ENCODE peak calls at places on chromosomes 5 and 9, in six cellular contexts. W is K562, J is H1, T is NT2/D1, P is GM12878, L is HCT116. G is an unnamed sample.

GRCh38 chr5:113106821-113107220 is 130.2 kb downstream of the DCP2 start:
- DNase-seq in W (no peak), J (no peak), T (no peak), P (no peak), L (no peak), G (peak)

GRCh38 chr9:111525056-111525977 is at the start of gene ZNF483:
- DNase-seq in W (peak), J (peak), T (peak), P (no peak), L (peak), G (peak)

GRCh38 chr9:98995059-98995665 is 51.5 kb downstream of the COL15A1 start:
- DNase-seq in W (no peak), J (no peak), T (no peak), P (no peak), L (no peak), G (no peak)

GRCh38 chr5:134088994-134089560 is 25.4 kb upstream of the TCF7 start:
- DNase-seq in W (no peak), J (no peak), T (no peak), P (no peak), L (no peak), G (no peak)

GRCh38 chr9:72443855-72444254 is 77.6 kb upstream of the TMC1 start:
- DNase-seq in W (no peak), J (no peak), T (no peak), P (peak), L (no peak), G (no peak)

GRCh38 chr5:97046270-97046982 is 96.0 kb downstream of the LIX1 start:
- DNase-seq in W (no peak), J (no peak), T (no peak), P (no peak), L (no peak), G (no peak)

GRCh38 chr5:82560966-82561365 is 282.8 kb upstream of the RPS23 start:
- DNase-seq in W (no peak), J (no peak), T (no peak), P (no peak), L (no peak), G (no peak)

GRCh38 chr5:65924366-65925093 is 1.8 kb upstream of the ERBIN start:
- DNase-seq in W (no peak), J (no peak), T (no peak), P (no peak), L (no peak), G (peak)

GRCh38 chr5:110008131-110008530 is 318.4 kb downstream of the MAN2A1 start:
- DNase-seq in W (no peak), J (no peak), T (no peak), P (no peak), L (no peak), G (no peak)

GRCh38 chr9:84264307-84264706 is 76.3 kb downstream of the SLC28A3 start:
- DNase-seq in W (no peak), J (no peak), T (no peak), P (no peak), L (no peak), G (no peak)

GRCh38 chr9:112705773-112706427 is 12.0 kb downstream of the INIP start:
- DNase-seq in W (no peak), J (no peak), T (peak), P (no peak), L (no peak), G (peak)

GRCh38 chr5:94375801-94376200 is 242.6 kb downstream of the KIAA0825 start:
- DNase-seq in W (no peak), J (no peak), T (no peak), P (no peak), L (no peak), G (no peak)

GRCh38 chr5:167696558-167697314 is 594.7 kb upstream of the WWC1 start:
- DNase-seq in W (no peak), J (no peak), T (no peak), P (no peak), L (no peak), G (no peak)

GRCh38 chr5:113061851-113062631 is 85.4 kb downstream of the DCP2 start:
- DNase-seq in W (no peak), J (no peak), T (no peak), P (no peak), L (no peak), G (no peak)

GRCh38 chr9:124261787-124262595 is 4.2 kb downstream of the NEK6 start:
- DNase-seq in W (no peak), J (no peak), T (no peak), P (no peak), L (no peak), G (no peak)

GRCh38 chr5:131382407-131383395 is 118.8 kb downstream of the CDC42SE2 start:
- DNase-seq in W (peak), J (no peak), T (peak), P (peak), L (peak), G (peak)

GRCh38 chr5:119346404-119346803 is 9.4 kb upstream of the TNFAIP8 start:
- DNase-seq in W (no peak), J (no peak), T (no peak), P (no peak), L (no peak), G (no peak)

GRCh38 chr5:103111458-103111857 is 8.5 kb downstream of the GIN1 start:
- DNase-seq in W (no peak), J (no peak), T (no peak), P (no peak), L (no peak), G (no peak)

GRCh38 chr5:60343102-60343501 is 356.9 kb downstream of the DEPDC1B start:
- DNase-seq in W (no peak), J (no peak), T (no peak), P (no peak), L (no peak), G (no peak)

GRCh38 chr5:31750215-31750614 is 111.3 kb downstream of the PDZD2 start:
- DNase-seq in W (no peak), J (no peak), T (no peak), P (no peak), L (no peak), G (no peak)

GRCh38 chr9:69179037-69179436 is 5.0 kb downstream of the TJP2 start:
- DNase-seq in W (no peak), J (no peak), T (no peak), P (no peak), L (no peak), G (no peak)

GRCh38 chr5:158968160-158968559 is 131.6 kb downstream of the EBF1 start:
- DNase-seq in W (no peak), J (no peak), T (no peak), P (no peak), L (no peak), G (no peak)

GRCh38 chr9:27276182-27277030 is 20.5 kb downstream of the EQTN start:
- DNase-seq in W (peak), J (no peak), T (peak), P (no peak), L (peak), G (peak)

GRCh38 chr5:132230871-132231270 is 3.2 kb upstream of the P4HA2 start:
- DNase-seq in W (no peak), J (no peak), T (no peak), P (no peak), L (no peak), G (no peak)

GRCh38 chr5:97043511-97043910 is 98.9 kb downstream of the LIX1 start:
- DNase-seq in W (no peak), J (no peak), T (no peak), P (no peak), L (no peak), G (no peak)

GRCh38 chr5:151123897-151124751 is 33.5 kb downstream of the ANXA6 start:
- DNase-seq in W (no peak), J (no peak), T (no peak), P (peak), L (no peak), G (no peak)

GRCh38 chr5:132315529-132316067 is 21.4 kb downstream of the SLC22A4 start:
- DNase-seq in W (peak), J (no peak), T (no peak), P (no peak), L (no peak), G (no peak)

GRCh38 chr5:146906803-146907202 is 28.2 kb upstream of the PPP2R2B start:
- DNase-seq in W (no peak), J (peak), T (peak), P (no peak), L (peak), G (no peak)

GRCh38 chr9:71608825-71609452 is 159.4 kb downstream of the CEMIP2 start:
- DNase-seq in W (no peak), J (peak), T (peak), P (no peak), L (no peak), G (peak)

GRCh38 chr5:178078197-178078995 is 34.9 kb upstream of the N4BP3 start:
- DNase-seq in W (no peak), J (no peak), T (no peak), P (no peak), L (no peak), G (no peak)

GRCh38 chr5:9947231-9947693 is 302.4 kb downstream of the ATPSCKMT start:
- DNase-seq in W (no peak), J (no peak), T (no peak), P (peak), L (no peak), G (no peak)

GRCh38 chr5:118791986-118792734 is 196.2 kb downstream of the DTWD2 start:
- DNase-seq in W (peak), J (no peak), T (peak), P (peak), L (peak), G (peak)

GRCh38 chr5:130222638-130223037 is 318.4 kb downstream of the CHSY3 start:
- DNase-seq in W (no peak), J (no peak), T (no peak), P (no peak), L (no peak), G (no peak)

GRCh38 chr5:138936-139335 is 47.0 kb downstream of the PLEKHG4B start:
- DNase-seq in W (no peak), J (no peak), T (no peak), P (no peak), L (no peak), G (no peak)
- TF ChIP-seq YY1 in W (no peak), J (no peak), T (no peak), P (no peak), L (no peak), G (no peak)

GRCh38 chr5:143924311-143924710 is 112.3 kb downstream of the HMHB1 start:
- DNase-seq in W (no peak), J (no peak), T (no peak), P (no peak), L (no peak), G (no peak)

GRCh38 chr5:143920772-143921171 is 108.8 kb downstream of the HMHB1 start:
- DNase-seq in W (no peak), J (no peak), T (no peak), P (no peak), L (no peak), G (no peak)

GRCh38 chr5:143923634-143924265 is 111.8 kb downstream of the HMHB1 start:
- DNase-seq in W (no peak), J (no peak), T (no peak), P (no peak), L (no peak), G (no peak)

GRCh38 chr5:143922718-143923117 is 110.8 kb downstream of the HMHB1 start:
- DNase-seq in W (no peak), J (no peak), T (no peak), P (no peak), L (no peak), G (no peak)

DNA sequence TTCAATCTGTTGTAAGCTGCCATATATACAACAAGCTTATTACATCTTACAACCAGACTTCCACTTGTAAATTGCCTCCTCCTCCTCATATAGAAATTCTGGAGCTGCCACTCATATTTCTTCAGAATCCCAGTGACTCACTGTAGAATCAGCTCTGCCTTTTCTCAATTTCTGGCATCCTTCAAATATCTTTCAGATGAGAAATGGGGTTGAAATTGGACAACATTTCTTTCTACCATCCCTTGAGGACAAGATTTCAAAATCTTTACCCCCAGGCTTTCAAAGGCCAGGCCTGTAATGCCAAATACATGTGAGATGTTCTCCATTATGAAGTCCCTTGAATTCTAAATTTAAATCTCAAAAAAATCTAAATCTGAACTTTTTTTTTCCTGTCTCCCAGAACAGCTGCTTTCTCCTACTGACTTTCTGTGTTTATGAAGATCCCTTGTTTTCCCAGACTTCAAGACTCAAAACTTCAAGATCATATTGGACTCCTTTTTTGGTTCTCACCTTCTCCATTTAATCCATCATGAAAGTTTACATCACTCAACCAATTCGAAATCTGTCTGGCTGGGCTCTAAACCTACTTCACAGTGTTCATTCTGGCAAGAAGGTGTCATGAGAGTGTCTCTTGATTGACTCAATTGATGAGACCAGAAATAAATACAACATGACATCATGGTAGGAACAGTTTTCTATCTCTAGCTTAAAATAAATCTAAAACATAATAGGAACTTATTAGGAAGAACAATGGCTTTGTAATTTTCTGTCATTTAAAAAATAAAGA is 109.8 kb downstream of the HMHB1 start:
- DNase-seq in W (no peak), J (no peak), T (no peak), P (no peak), L (no peak), G (no peak)
- TF ChIP-seq YY1 in W (no peak), J (no peak), T (no peak), P (no peak), L (no peak), G (no peak)

DNA sequence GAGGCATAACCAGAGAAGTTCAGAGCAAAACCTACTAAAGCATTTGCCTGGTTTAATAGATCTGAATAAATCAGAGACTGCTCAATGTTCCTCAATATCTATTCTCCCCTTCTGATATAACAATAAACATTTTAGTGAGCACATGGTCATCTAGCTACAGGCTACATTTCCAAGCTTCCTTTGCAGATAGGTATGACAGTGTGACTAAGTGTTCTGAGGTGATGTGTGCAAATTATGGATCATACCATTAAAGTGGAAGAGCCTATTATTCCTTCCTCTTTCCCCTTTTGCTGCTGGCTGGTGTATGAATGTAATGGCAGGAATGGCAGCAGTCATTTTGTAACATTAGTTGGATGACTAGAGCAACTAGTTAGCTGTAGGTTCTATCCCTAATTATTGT is 285.8 kb upstream of the RASA1 start:
- DNase-seq in W (no peak), J (no peak), T (no peak), P (no peak), L (no peak), G (no peak)
- TF ChIP-seq YY1 in W (no peak), J (no peak), T (no peak), P (no peak), L (no peak), G (no peak)

GRCh38 chr9:2939368-2939767 is 95.5 kb upstream of the PUM3 start:
- DNase-seq in W (no peak), J (no peak), T (no peak), P (no peak), L (no peak), G (no peak)

DNA sequence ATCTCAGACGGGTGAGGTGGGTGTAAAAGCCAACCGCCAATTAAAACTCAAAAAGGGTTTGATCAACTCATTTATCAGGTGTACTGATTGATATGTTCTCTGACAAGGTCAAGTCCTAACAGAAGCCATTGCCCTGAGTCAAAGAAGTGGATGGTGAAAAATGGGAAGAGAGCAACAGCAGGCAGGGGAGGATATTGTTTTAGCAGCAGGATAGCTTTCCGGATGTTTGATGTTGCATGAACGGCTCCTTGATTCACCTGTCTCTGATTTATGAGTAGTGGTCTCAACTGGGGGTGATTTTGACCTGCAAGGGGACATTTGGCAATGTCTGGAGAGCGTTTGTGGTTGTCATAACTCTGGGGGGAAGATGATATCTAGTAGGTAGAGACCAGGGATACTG is 99.1 kb upstream of the PUM3 start:
- DNase-seq in W (no peak), J (no peak), T (no peak), P (no peak), L (no peak), G (no peak)
- TF ChIP-seq YY1 in W (no peak), J (no peak), T (no peak), P (no peak), L (no peak), G (no peak)

DNA sequence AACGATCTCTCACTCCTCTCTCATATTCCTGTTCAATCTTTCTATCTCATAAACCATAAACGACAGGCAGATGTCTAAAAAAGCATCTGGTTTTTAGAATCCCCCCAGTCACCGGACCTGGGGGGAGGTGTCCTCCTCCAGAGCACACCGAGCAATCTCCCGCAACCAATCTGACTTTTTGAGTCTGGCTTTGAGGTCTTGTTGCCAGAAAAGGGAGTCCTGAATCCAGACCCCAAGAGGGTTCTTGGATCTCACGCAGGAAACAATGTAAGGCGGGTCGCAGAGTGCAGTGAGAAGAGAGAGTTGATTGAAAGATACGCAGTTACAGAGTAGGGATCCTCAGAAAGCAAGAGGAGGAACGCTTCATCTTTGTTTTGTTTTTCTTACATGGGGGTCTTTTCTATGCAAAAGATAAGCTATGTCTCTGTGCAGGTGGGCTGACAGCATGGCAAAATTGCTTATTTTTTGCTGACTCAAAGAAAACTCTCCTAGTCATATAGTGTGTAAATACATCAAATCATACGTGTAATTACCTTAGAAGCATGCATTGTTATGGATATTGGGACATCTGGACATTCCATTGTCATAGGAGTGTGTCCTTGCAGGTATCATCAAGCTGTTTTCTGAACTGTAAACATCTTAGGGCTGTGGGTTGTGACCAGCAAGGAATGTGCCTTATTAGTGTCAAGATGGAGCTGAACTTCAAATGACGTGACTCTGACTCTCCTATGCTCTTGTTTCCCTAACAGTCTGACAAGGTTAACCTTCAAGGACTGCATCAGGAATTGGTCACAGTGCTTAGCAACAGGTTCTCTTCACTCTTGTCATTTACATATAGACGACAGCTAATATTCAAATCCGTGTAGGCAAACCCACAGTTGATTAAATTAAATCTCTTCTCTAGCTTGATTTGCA is 159.3 kb upstream of the DAPK1 start:
- DNase-seq in W (no peak), J (no peak), T (no peak), P (no peak), L (no peak), G (no peak)
- TF ChIP-seq YY1 in W (no peak), J (no peak), T (no peak), P (no peak), L (no peak), G (no peak)

GRCh38 chr5:115605436-115605835 is 3.2 kb upstream of the TICAM2 start:
- DNase-seq in W (no peak), J (no peak), T (no peak), P (no peak), L (no peak), G (no peak)

GRCh38 chr5:115600771-115601170 is 1.5 kb downstream of the TICAM2 start:
- DNase-seq in W (no peak), J (no peak), T (no peak), P (no peak), L (no peak), G (no peak)

GRCh38 chr5:115601709-115602584 is at the start of gene TICAM2:
- DNase-seq in W (peak), J (peak), T (no peak), P (peak), L (no peak), G (no peak)

GRCh38 chr5:115599924-115600323 is 2.4 kb downstream of the TICAM2 start:
- DNase-seq in W (no peak), J (no peak), T (no peak), P (no peak), L (no peak), G (no peak)

GRCh38 chr5:115602585-115603125 is 376 bp upstream of the TICAM2 start:
- DNase-seq in W (no peak), J (no peak), T (no peak), P (no peak), L (no peak), G (no peak)
- TF ChIP-seq YY1 in W (no peak), J (no peak), T (no peak), P (no peak), L (no peak), G (no peak)

G was measured in HepG2.